ENCODE peak calls at places on chromosomes 13 and 19, in four cellular contexts. S is mammary epithelial cell, H is endodermal cell, A is uterus. Q is an unnamed sample. For H3K27me3, the result is how much of the 10 kb centered on the place peaks cover.

GRCh38 chr19:29489182-29489951 is 36.4 kb upstream of the VSTM2B start:
- DNase-seq in S (no peak), A (no peak), H (peak), Q (no peak)

GRCh38 chr13:84951128-84951527 is 848.1 kb downstream of the SLITRK6 start:
- DNase-seq in H (no peak), A (no peak), S (peak), Q (no peak)

GRCh38 chr13:112615391-112615790 is 27.4 kb upstream of the TUBGCP3 start:
- DNase-seq in H (no peak), S (peak), A (no peak), Q (no peak)

GRCh38 chr13:32010137-32010536 is 21.4 kb upstream of the FRY start:
- DNase-seq in A (no peak), H (no peak), S (no peak), Q (no peak)

GRCh38 chr13:79869326-79869725 is 388.4 kb downstream of the NDFIP2 start:
- DNase-seq in A (no peak), S (peak), H (no peak), Q (no peak)

GRCh38 chr19:7658219-7658686 is 10.6 kb upstream of the RETN start:
- DNase-seq in H (no peak), S (no peak), A (no peak), Q (peak)

GRCh38 chr13:36918246-36919060 is 1.6 kb downstream of the SMAD9 start:
- DNase-seq in A (no peak), H (no peak), S (no peak), Q (no peak)

GRCh38 chr13:25756916-25757315 is 294.9 kb downstream of the SHISA2 start:
- DNase-seq in S (no peak), H (peak), A (no peak), Q (no peak)

GRCh38 chr13:38685974-38686571 is 804 bp upstream of the FREM2 start:
- DNase-seq in A (no peak), S (peak), H (peak), Q (no peak)

GRCh38 chr19:3897936-3898335 is 17.5 kb downstream of the ATCAY start:
- DNase-seq in S (no peak), A (no peak), H (no peak), Q (no peak)

GRCh38 chr19:42323852-42324654 is 1.4 kb upstream of the MEGF8 start:
- DNase-seq in A (no peak), H (peak), S (no peak), Q (no peak)

GRCh38 chr19:38255759-38256052 is 468 bp downstream of the PPP1R14A start:
- DNase-seq in H (peak), A (no peak), S (no peak), Q (no peak)
- H3K4me3 ChIP-seq in H (peak), A (peak), S (no peak), Q (no peak)

GRCh38 chr13:51584731-51585191 is 499 bp downstream of the WDFY2 start:
- DNase-seq in A (no peak), H (no peak), S (peak), Q (peak)
- TF ChIP-seq CTCF in A (no peak), H (no peak), S (peak), Q (no peak)

GRCh38 chr13:96500953-96501352 is 411.0 kb downstream of the HS6ST3 start:
- DNase-seq in A (no peak), S (no peak), H (no peak), Q (no peak)
- H3K27me3 ChIP-seq in A (under half), S (under half), H (under half), Q (under half)

DNA sequence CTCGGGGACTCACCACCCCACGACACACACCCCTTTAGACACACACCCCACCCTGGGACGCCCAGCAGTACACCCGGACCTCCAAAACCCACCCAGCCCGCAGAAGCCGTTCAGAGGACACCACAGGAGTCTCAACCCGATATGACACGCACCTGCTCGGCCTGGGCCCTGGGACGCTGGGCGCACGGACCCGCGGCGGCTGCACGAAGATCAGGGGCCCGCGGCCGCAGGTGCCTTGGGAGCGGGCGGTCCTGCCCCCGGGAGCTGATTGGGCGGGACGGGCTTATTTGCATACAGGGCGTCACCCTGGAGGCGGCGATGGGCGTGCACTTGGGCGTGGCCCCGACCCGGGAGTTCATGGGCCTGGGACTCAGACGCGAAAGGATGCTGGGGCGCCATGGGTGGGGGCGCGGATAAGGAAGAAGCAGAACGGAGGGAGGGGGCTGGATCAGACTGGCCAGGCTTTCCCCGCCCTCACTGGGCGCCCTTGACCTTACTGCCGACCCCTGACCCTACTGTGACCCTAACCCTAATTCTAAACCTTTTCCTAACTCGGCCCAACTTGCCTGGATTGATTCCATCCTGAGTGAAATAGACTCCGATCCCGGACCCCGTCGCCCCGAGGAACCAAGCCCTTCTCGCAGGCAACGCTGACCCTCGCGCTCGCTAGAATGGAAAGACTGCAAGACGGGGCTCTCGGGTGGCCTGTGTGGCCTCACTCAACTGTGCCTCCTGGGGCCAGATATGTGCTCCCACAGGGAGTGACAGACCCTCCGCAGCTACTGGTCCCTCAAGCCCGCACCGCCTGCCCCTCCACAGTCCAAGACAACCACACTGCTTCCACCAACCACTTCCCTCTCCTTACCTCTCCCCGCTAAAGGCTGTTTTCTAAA is at the start of gene MEF2B:
- DNase-seq in H (peak), A (peak), S (peak), Q (peak)
- H3K4me3 ChIP-seq in H (no peak), A (no peak), S (no peak), Q (peak)

GRCh38 chr19:50333235-50333736 is 4.1 kb upstream of the KCNC3 start:
- DNase-seq in H (peak), S (peak), A (peak), Q (peak)
- TF ChIP-seq CTCF in H (no peak), S (no peak), A (no peak), Q (no peak)

GRCh38 chr19:1468274-1469199 is 10.5 kb downstream of the C19orf25 start:
- DNase-seq in S (peak), H (peak), A (no peak), Q (peak)
- H3K27me3 ChIP-seq in S (under half), H (half or more), A (under half), Q (under half)

DNA sequence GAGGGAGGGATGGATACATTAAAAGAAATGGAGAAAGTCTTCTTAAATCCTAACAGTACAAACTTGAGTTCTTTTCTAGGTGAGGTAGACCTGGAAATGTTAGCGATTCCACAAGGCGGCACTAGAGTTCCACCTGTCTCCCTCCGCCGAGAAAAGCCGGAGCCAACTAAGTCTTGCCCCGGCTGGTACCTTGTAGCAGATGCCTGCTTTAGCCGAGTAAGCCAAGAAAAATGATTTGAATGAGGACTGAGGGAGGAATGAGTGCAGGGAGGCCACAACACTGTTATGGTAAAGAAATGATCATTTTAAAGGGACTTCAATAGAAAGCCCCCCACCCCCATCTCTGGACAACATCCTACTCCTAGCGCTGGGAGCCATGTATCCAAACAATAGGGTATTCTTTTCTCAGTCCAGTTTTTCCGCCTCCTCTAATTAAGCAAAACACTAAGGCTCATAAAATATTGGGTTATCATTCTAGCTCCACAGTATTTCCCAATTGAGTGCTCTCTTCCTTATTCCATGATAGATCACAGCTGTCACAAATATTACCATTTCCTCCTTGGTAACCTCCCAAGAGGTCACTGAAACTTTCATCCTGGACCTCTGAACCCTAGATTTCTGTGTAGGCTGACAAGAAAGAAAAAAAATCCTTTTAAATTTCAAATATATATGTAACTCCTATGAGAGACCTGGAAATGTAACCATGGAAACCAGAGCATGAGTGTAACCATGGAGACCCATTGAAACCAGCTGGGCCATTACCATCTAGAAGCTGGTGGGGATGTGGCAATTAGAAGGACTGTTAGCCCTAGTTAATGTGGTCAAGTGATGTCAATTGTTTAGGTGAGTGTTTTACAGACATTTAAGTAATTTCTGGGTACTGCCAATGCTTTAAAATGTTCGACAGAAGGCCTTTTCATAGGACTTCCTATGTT is 58.3 kb downstream of the GPALPP1 start:
- DNase-seq in H (peak), A (peak), S (peak), Q (peak)
- H3K4me3 ChIP-seq in H (peak), A (no peak), S (peak), Q (no peak)

Q was measured in GM06990.